ENCODE peak calls at places on chromosomes 13 and 19, in nine cellular contexts. A is AG04449, L is K562, E is astrocyte of the spinal cord, R is NB4, W is cardiac fibroblast, B is GM12865, T is AG04450, Z is lower leg skin. J is an unnamed sample.

GRCh38 chr19:40805258-40805868 is 6.4 kb downstream of the EGLN2 start:
- DNase-seq in T (no peak), W (no peak), E (no peak), B (no peak), R (no peak), A (no peak), Z (no peak), L (no peak), J (no peak)

GRCh38 chr13:110657196-110657595 is 41.9 kb downstream of the NAXD start:
- DNase-seq in R (no peak), W (no peak), Z (no peak), B (no peak), A (no peak), E (no peak), T (no peak), L (no peak), J (no peak)

GRCh38 chr13:22198001-22198400 is 527.1 kb downstream of the FGF9 start:
- DNase-seq in Z (peak), A (no peak), T (no peak), L (no peak), W (no peak), B (no peak), R (no peak), E (no peak), J (no peak)

GRCh38 chr19:13906525-13906904 is 514 bp downstream of the CC2D1A start:
- DNase-seq in E (no peak), R (peak), L (peak), A (no peak), Z (no peak), B (peak), W (peak), T (no peak), J (peak)

GRCh38 chr13:97468331-97468730 is 34.4 kb downstream of the RAP2A start:
- DNase-seq in A (no peak), R (no peak), Z (no peak), L (no peak), T (no peak), B (no peak), E (no peak), W (peak), J (no peak)

GRCh38 chr13:37418490-37418889 is 180.1 kb downstream of the POSTN start:
- DNase-seq in T (peak), R (no peak), A (no peak), L (no peak), E (no peak), Z (no peak), W (peak), B (no peak), J (no peak)

GRCh38 chr19:18203408-18203862 is 407 bp downstream of the RAB3A start:
- DNase-seq in Z (no peak), E (no peak), R (no peak), T (no peak), A (no peak), W (no peak), B (peak), L (no peak), J (no peak)

GRCh38 chr19:38284422-38284821 is 19.6 kb upstream of the C19orf33 start:
- DNase-seq in B (peak), Z (no peak), T (no peak), R (peak), A (no peak), W (no peak), L (no peak), E (no peak), J (no peak)

GRCh38 chr13:106087201-106087600 is 448.3 kb downstream of the EFNB2 start:
- DNase-seq in B (no peak), A (no peak), R (no peak), T (no peak), W (no peak), Z (no peak), E (no peak), L (no peak), J (no peak)

GRCh38 chr13:102770435-102770834 is 3.2 kb downstream of the TEX30 start:
- DNase-seq in E (no peak), Z (no peak), B (no peak), L (no peak), W (peak), A (no peak), R (no peak), T (no peak), J (no peak)

GRCh38 chr13:97403893-97404683 is 29.9 kb upstream of the RAP2A start:
- DNase-seq in T (no peak), L (no peak), A (no peak), Z (no peak), B (no peak), W (peak), E (no peak), R (no peak), J (no peak)

DNA sequence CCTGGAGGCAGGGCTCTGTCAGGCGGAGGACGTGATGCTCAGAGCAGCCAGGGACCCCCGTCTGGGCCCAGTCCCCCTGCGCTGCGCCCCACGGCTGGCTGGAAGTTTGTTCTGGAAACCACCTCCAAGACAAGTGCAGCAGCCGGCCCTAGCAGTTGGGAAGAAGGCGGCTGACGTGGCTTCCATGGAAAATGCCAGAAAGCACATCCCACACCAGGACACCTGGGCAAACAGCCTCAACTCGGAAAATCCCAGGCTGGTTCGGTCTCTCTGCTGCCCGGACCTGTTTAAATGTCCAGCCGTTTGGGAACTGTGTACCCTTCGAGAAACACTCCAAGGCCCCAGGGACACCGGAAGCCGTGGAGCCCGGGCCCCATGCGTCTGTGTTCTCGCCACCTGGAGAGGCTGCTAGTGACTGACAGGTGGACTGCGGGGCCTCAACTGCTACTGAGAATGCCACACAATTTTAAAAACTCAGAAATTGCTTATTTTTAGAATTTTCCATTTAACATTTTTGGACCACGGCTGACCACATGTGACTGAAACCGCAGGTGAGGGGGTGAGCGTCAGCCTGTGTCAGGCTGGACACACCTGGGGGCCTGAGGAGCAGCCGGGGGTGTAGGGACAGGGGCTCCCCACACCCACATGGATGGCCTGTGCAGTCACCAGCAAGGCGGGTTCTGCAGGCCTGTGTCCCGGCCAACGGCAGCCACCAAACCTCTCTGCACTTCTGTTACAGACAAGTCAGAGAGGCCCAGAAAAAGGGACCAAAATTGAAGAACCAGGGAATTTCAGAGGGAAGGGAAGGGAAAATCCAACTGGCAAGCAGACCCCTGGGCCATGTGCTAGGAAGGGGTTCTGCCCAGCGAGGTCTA is 31.7 kb downstream of the RASA3 start:
- DNase-seq in W (peak), T (no peak), B (peak), R (no peak), Z (no peak), A (no peak), E (no peak), L (no peak), J (peak)
- H3K4me3 ChIP-seq in W (no peak), T (no peak), B (no peak), R (no peak), Z (no peak), A (no peak), E (no peak), L (no peak), J (no peak)

GRCh38 chr19:46785054-46785979 is 3.1 kb downstream of the SLC1A5 start:
- DNase-seq in B (peak), E (no peak), Z (no peak), R (no peak), W (peak), L (no peak), T (no peak), A (no peak), J (no peak)

GRCh38 chr19:46785980-46786235 is 2.5 kb downstream of the SLC1A5 start:
- DNase-seq in L (no peak), B (no peak), Z (no peak), R (no peak), T (no peak), W (no peak), E (no peak), A (no peak), J (no peak)

GRCh38 chr19:46782355-46783019 is 5.9 kb downstream of the SLC1A5 start:
- DNase-seq in A (no peak), W (no peak), T (no peak), B (no peak), Z (no peak), E (no peak), R (no peak), L (no peak), J (no peak)

GRCh38 chr19:46784262-46785053 is 3.9 kb downstream of the SLC1A5 start:
- DNase-seq in E (peak), W (peak), L (peak), Z (peak), T (peak), A (peak), B (peak), R (peak), J (peak)

GRCh38 chr19:46783670-46784069 is 4.7 kb downstream of the SLC1A5 start:
- DNase-seq in T (no peak), Z (no peak), L (no peak), R (no peak), W (no peak), E (no peak), B (no peak), A (no peak), J (no peak)
- H3K4me3 ChIP-seq in T (peak), Z (no peak), L (peak), R (peak), W (peak), E (peak), B (peak), A (peak), J (peak)

DNA sequence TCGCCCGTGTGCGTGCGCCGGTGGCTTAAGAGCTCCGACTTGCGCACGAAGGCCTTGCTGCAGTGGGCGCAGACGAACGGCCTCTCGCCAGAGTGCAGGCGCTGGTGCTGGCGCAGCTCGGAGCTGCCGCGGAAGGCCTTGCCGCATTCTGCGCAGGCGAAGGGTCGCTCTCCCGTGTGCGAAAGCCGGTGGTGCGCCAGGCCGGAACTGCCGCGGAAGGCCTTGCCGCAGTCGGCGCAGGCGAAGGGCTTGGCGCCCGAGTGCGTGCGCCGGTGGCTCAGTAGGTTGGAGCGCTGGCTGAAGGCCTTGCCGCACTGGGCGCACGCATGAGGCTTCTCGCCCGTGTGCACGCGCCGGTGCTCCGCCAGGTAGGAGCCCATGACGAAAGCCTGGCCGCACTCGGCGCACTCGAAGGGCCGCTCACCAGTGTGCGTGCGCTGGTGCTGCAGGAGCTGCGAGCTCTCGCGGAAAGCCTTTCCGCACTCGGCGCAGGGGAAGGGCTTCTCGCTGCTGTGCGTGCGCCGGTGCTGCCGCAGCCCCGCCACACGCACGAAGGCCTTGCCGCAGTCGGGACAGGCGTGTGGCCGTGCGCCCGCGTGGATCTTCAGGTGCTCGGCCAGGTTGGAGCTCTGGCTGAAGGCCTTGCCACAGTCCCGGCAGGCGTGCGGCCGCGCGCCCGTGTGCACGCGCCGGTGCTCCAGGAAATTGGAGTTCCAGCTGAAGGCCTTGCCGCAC is 3.1 kb upstream of the A1BG start:
- DNase-seq in B (no peak), W (peak), E (no peak), L (no peak), Z (no peak), T (no peak), R (no peak), A (no peak), J (peak)
- H3K4me3 ChIP-seq in B (no peak), W (peak), E (no peak), L (no peak), Z (no peak), T (peak), R (no peak), A (peak), J (no peak)

DNA sequence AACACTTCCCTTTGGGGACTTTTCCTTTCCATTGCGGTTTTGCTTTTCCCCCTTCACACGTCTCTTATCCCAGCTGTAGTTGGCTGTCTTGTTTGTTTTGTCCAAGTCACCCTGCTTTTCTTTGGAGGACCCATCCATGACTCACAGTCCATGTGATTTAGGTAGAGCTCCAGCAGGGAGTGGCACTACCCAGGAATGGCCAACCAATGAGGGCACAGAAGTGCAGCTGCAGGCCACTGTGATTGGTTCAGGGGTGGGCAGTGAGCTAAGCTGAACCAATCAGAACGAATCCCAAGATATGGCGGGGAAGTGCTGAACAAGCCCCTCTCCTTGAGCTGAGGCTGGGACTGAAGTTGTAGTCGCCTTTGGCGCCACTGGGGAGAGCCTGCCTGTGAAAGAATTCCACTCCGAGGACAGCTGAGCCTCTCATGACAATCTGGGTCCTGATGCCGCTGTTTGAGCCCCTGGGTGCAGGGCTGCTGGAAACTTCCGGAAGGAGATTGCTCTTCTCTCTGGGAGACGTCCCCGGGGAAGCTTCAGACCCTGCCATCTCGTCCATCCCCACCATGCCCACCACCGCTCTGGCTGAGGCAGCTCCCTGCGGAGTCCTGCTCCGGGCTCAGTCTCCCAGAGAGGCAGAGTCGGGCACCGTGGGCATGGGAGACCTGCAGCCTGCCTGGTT is 62.9 kb upstream of the URI1 start:
- DNase-seq in Z (peak), B (no peak), W (peak), T (no peak), E (no peak), L (peak), R (peak), A (no peak), J (peak)
- H3K4me3 ChIP-seq in Z (no peak), B (no peak), W (no peak), T (no peak), E (no peak), L (no peak), R (no peak), A (no peak), J (no peak)

GRCh38 chr19:30450945-30451344 is 78.8 kb downstream of the ZNF536 start:
- DNase-seq in W (no peak), R (no peak), B (no peak), A (no peak), T (no peak), E (no peak), L (no peak), Z (no peak), J (no peak)

GRCh38 chr19:30448386-30449130 is 76.4 kb downstream of the ZNF536 start:
- DNase-seq in R (no peak), T (no peak), A (no peak), L (no peak), B (no peak), Z (no peak), E (no peak), W (no peak), J (no peak)

GRCh38 chr19:30449673-30450072 is 77.5 kb downstream of the ZNF536 start:
- DNase-seq in A (no peak), Z (no peak), T (no peak), R (no peak), W (no peak), E (no peak), B (no peak), L (no peak), J (no peak)

GRCh38 chr19:30449191-30449590 is 77.0 kb downstream of the ZNF536 start:
- DNase-seq in L (no peak), Z (no peak), B (no peak), T (no peak), A (no peak), E (no peak), W (no peak), R (no peak), J (no peak)

GRCh38 chr19:30450101-30450500 is 77.9 kb downstream of the ZNF536 start:
- DNase-seq in Z (peak), L (no peak), W (no peak), B (no peak), E (peak), T (no peak), R (no peak), A (no peak), J (peak)
- H3K4me3 ChIP-seq in Z (no peak), L (no peak), W (no peak), B (no peak), E (no peak), T (no peak), R (no peak), A (peak), J (no peak)

GRCh38 chr13:39623466-39623865 is 20.5 kb upstream of the LHFPL6 start:
- DNase-seq in Z (no peak), R (no peak), T (no peak), E (no peak), B (no peak), A (no peak), W (no peak), L (no peak), J (no peak)
- H3K4me3 ChIP-seq in Z (no peak), R (no peak), T (no peak), E (no peak), B (no peak), A (no peak), W (no peak), L (no peak), J (no peak)